ENCODE peak calls at places on chromosomes 6 and 20, in nine cellular contexts. P is SK-N-SH, R is bronchial epithelial cell, I is GM06990, C is BJ, F is lung, H is fibroblast of lung, L is dorsolateral prefrontal cortex, O is tibial nerve. N is an unnamed sample. For H3K27me3, the result is how much of the 10 kb centered on the place peaks cover.

GRCh38 chr6:106178900-106179299 is 92.8 kb downstream of the PRDM1 start:
- DNase-seq in H (no peak), F (no peak), I (no peak), O (no peak), L (no peak), R (no peak), C (no peak), P (no peak), N (no peak)

GRCh38 chr6:111745186-111745585 is 128.1 kb downstream of the FYN start:
- DNase-seq in F (no peak), O (no peak), L (no peak), P (no peak), I (no peak), C (no peak), H (no peak), R (no peak), N (no peak)

GRCh38 chr6:71349976-71350615 is 61.5 kb downstream of the OGFRL1 start:
- DNase-seq in O (peak), P (no peak), C (peak), F (no peak), I (no peak), H (peak), R (peak), L (no peak), N (no peak)

GRCh38 chr6:40274058-40274457 is 313.1 kb downstream of the LRFN2 start:
- DNase-seq in I (no peak), C (no peak), P (no peak), L (no peak), H (no peak), R (peak), F (no peak), O (no peak), N (no peak)

GRCh38 chr6:83031689-83032088 is 34.0 kb downstream of the UBE3D start:
- DNase-seq in H (no peak), C (no peak), P (no peak), O (no peak), I (no peak), L (no peak), F (no peak), R (no peak), N (no peak)

GRCh38 chr6:3455121-3455489 is 1.7 kb downstream of the SLC22A23 start:
- DNase-seq in C (no peak), P (no peak), F (no peak), L (peak), O (no peak), I (peak), H (no peak), R (peak), N (no peak)

GRCh38 chr6:129297592-129297991 is 412.4 kb downstream of the ARHGAP18 start:
- DNase-seq in I (no peak), H (no peak), F (no peak), P (no peak), O (no peak), L (no peak), C (no peak), R (no peak), N (no peak)

GRCh38 chr6:107292570-107293285 is 166.6 kb downstream of the PDSS2 start:
- DNase-seq in L (no peak), H (no peak), R (no peak), I (no peak), O (no peak), P (peak), F (no peak), C (no peak), N (no peak)

GRCh38 chr20:31788578-31788977 is 30.6 kb upstream of the MYLK2 start:
- DNase-seq in P (no peak), R (no peak), I (no peak), F (no peak), O (no peak), H (no peak), C (no peak), L (no peak), N (peak)

GRCh38 chr6:37146735-37147157 is 23.2 kb upstream of the PIM1 start:
- DNase-seq in H (no peak), O (no peak), R (no peak), P (no peak), F (no peak), I (no peak), L (no peak), C (no peak), N (no peak)

GRCh38 chr6:13760948-13761347 is 49.3 kb upstream of the RANBP9 start:
- DNase-seq in H (peak), O (peak), F (peak), L (no peak), I (no peak), P (no peak), C (peak), R (peak), N (no peak)

GRCh38 chr6:167547328-167547692 is 222.4 kb downstream of the TTLL2 start:
- DNase-seq in L (no peak), R (no peak), P (no peak), H (no peak), O (no peak), C (no peak), I (no peak), F (no peak), N (no peak)

GRCh38 chr6:113219783-113220182 is 637.4 kb upstream of the MARCKS start:
- DNase-seq in L (no peak), C (no peak), P (no peak), R (no peak), O (no peak), I (no peak), F (no peak), H (no peak), N (no peak)

GRCh38 chr6:106087548-106088325 is 1.6 kb downstream of the PRDM1 start:
- DNase-seq in F (no peak), O (peak), P (no peak), R (peak), L (no peak), H (peak), I (no peak), C (no peak), N (peak)

GRCh38 chr20:610130-611046 is at the start of gene TCF15:
- DNase-seq in P (peak), I (peak), H (no peak), R (no peak), L (no peak), C (no peak), F (no peak), O (no peak), N (peak)

GRCh38 chr6:167849846-167850459 is 23.2 kb downstream of the AFDN start:
- DNase-seq in O (no peak), P (no peak), I (no peak), L (no peak), H (no peak), C (no peak), R (peak), F (no peak), N (no peak)

GRCh38 chr6:79038061-79038460 is 40.0 kb downstream of the PHIP start:
- DNase-seq in F (no peak), R (no peak), H (no peak), L (no peak), I (no peak), O (no peak), P (no peak), C (no peak), N (no peak)

GRCh38 chr6:145116591-145117178 is 618.6 kb downstream of the EPM2A start:
- DNase-seq in H (no peak), O (no peak), C (no peak), I (no peak), R (peak), P (no peak), F (no peak), L (no peak), N (no peak)

GRCh38 chr6:143074670-143075318 is 14.1 kb downstream of the AIG1 start:
- DNase-seq in O (no peak), I (no peak), F (no peak), P (no peak), C (no peak), R (no peak), H (no peak), L (no peak), N (no peak)

GRCh38 chr6:81892911-81893310 is 140.4 kb upstream of the TENT5A start:
- DNase-seq in C (no peak), P (no peak), R (no peak), O (no peak), L (no peak), F (no peak), H (no peak), I (no peak), N (no peak)

GRCh38 chr6:85321926-85322325 is 128.0 kb upstream of the NT5E start:
- DNase-seq in I (no peak), C (no peak), R (no peak), L (no peak), F (no peak), O (no peak), H (no peak), P (no peak), N (no peak)

GRCh38 chr20:32344835-32345506 is 13.2 kb upstream of the ASXL1 start:
- DNase-seq in R (no peak), H (no peak), C (no peak), L (no peak), I (no peak), F (no peak), P (no peak), O (no peak), N (peak)

GRCh38 chr20:17589161-17589834 is 19.4 kb downstream of the DSTN start:
- DNase-seq in I (no peak), O (no peak), P (no peak), H (no peak), L (no peak), F (no peak), R (no peak), C (no peak), N (no peak)

GRCh38 chr6:41426888-41427641 is 91.7 kb downstream of the NCR2 start:
- DNase-seq in C (no peak), F (no peak), I (no peak), L (no peak), R (no peak), H (no peak), P (no peak), O (no peak), N (peak)

GRCh38 chr6:64254558-64254957 is 619.0 kb downstream of the PHF3 start:
- DNase-seq in L (no peak), R (peak), O (no peak), H (no peak), F (no peak), C (no peak), I (no peak), P (no peak), N (no peak)

GRCh38 chr20:51801220-51801991 is 915 bp downstream of the SALL4 start:
- DNase-seq in F (no peak), R (no peak), C (no peak), P (peak), L (no peak), O (no peak), I (no peak), H (peak), N (peak)

GRCh38 chr20:9573598-9573997 is 59.2 kb downstream of the LAMP5 start:
- DNase-seq in C (no peak), P (peak), H (no peak), I (peak), F (no peak), L (peak), R (no peak), O (no peak), N (no peak)

GRCh38 chr6:31734703-31735500 is 1.4 kb downstream of the CLIC1 start:
- DNase-seq in P (no peak), I (peak), R (peak), F (peak), O (peak), L (no peak), H (peak), C (no peak), N (peak)

GRCh38 chr6:4941782-4942672 is 61.8 kb downstream of the RPP40 start:
- DNase-seq in L (no peak), O (no peak), I (peak), F (peak), R (peak), H (peak), C (peak), P (no peak), N (no peak)

GRCh38 chr6:165692106-165692653 is 29.1 kb upstream of the PDE10A start:
- DNase-seq in L (no peak), F (no peak), P (no peak), O (no peak), C (no peak), H (no peak), I (no peak), R (no peak), N (no peak)

GRCh38 chr6:151847064-151847463 is 39.6 kb downstream of the ESR1 start:
- DNase-seq in R (peak), O (no peak), P (no peak), C (no peak), L (no peak), H (peak), F (no peak), I (no peak), N (no peak)

GRCh38 chr6:87514831-87515230 is 42.1 kb downstream of the SLC35A1 start:
- DNase-seq in H (no peak), C (no peak), R (no peak), F (no peak), P (no peak), L (no peak), I (no peak), O (no peak), N (no peak)

GRCh38 chr6:168089186-168090063 is 10.4 kb upstream of the FRMD1 start:
- DNase-seq in R (no peak), L (no peak), O (no peak), I (no peak), H (no peak), C (no peak), P (peak), F (no peak), N (peak)

DNA sequence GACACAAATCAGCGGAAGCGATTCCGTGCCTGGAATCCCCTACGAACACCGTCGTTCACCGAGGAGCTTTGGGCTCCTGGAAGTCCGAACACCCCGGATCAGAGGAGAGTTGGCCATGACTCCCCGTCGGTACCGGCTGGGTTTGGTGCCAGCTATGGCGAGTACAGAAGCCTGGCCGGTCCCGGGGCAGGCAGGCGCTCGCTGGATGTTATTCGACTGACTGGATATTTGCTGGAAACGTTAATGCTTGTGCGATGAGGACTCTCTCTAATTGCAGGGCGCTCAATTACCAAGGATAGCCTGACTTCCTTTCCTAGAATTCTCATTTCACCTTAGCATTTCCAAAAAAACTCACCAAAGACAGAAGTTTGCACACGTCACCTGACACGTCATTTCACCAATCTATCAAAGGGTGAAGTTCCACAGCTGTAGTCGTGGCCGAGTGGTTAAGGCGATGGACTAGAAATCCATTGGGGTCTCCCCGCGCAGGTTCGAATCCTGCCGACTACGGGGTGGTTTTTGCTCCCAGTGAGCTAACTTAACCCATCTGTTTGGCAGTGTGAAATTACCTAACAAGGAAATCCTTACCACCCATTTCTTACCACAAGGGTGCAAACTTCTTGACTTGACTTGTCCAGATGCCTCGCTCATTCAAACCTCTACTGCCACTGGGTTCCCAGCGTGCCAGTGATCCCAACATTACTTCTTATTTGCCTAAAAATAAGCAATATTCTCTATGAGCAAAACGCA is 22.7 kb upstream of the ZNF184 start:
- DNase-seq in C (no peak), O (peak), F (no peak), I (peak), P (peak), H (peak), R (peak), L (no peak), N (peak)
- H3K27me3 ChIP-seq in C (under half), O (under half), F (under half), I (under half), P (under half), H (under half), R (under half), L (under half), N (under half)

GRCh38 chr6:34068462-34069044 is 77.3 kb downstream of the GRM4 start:
- DNase-seq in L (no peak), I (no peak), C (no peak), O (no peak), H (no peak), P (no peak), F (no peak), R (no peak), N (peak)
- H3K27me3 ChIP-seq in L (under half), I (under half), C (under half), O (half or more), H (under half), P (under half), F (under half), R (under half), N (under half)

DNA sequence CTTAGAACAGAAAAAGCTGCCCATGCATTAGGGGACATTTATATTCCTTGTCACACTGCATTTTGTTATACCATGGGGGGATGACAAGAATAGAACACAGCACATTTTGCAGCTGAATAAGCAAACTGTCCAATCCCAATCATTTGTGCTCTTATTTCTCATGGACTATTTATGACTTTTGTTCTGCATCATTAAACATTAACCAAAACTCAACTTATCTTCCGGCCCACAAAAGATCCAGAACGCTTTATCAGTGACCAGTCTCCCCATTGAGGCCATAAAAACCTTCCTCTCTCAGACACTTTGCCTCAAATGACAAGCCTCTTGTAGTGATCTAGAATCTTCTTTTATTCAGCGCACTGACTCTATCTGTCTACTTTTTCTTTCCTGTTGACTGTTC is 28.4 kb upstream of the FOXQ1 start:
- DNase-seq in F (no peak), C (no peak), R (no peak), O (no peak), L (no peak), I (no peak), P (no peak), H (no peak), N (no peak)
- H3K27me3 ChIP-seq in F (under half), C (under half), R (under half), O (under half), L (under half), I (under half), P (under half), H (under half), N (under half)

GRCh38 chr6:47371875-47372255 is 62.2 kb upstream of the TNFRSF21 start:
- DNase-seq in I (no peak), P (no peak), R (no peak), O (no peak), L (no peak), H (no peak), F (no peak), C (no peak), N (no peak)
- H3K27me3 ChIP-seq in I (under half), P (under half), R (under half), O (under half), L (under half), H (under half), F (under half), C (under half), N (under half)

DNA sequence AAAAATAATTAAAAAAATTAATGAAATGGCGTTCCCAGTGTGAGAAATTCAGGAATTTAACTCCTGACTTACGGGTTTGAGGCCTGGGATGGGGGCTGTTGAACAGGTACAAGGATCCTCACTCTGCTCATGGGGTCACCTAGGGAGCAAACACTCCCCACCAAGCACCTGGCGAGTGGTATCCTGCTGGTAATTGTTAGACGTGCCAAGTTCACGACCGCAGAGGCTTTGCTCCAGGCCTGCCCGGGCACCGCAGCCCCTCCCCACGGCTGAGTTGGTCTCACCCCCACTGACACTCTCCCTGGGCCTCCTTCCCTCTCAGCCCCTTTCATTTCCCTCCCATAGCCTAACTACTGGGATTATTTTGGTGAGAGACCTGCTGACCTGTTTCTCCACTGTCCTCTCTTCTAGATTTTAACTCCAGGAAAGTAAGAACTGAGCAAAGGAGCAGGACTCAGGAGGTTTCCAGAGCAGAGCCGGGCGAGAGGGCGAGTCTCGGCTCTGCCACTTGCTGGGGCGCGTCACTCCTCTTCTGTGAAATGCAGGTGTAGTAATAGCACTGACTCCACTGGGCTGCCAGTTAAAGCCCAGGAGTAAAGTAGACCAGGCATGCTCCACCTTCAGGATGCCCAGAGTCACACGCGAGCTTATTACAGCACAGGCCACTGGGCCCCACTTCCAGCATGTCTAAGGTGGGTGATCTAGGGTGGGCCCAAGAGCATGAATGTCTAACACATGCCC is 22.8 kb downstream of the BMP7 start:
- DNase-seq in I (no peak), R (peak), L (no peak), O (no peak), H (no peak), C (no peak), P (no peak), F (no peak), N (peak)
- H3K27me3 ChIP-seq in I (under half), R (under half), L (under half), O (under half), H (under half), C (under half), P (under half), F (under half), N (under half)

GRCh38 chr6:56481957-56482356 is 160.7 kb downstream of the DST start:
- DNase-seq in H (no peak), R (no peak), P (no peak), I (no peak), F (no peak), L (no peak), C (no peak), O (no peak), N (no peak)

GRCh38 chr6:56483929-56484328 is 158.8 kb downstream of the DST start:
- DNase-seq in P (no peak), C (peak), R (peak), F (no peak), H (peak), I (no peak), O (no peak), L (no peak), N (no peak)

GRCh38 chr6:56480246-56480645 is 162.4 kb downstream of the DST start:
- DNase-seq in O (no peak), P (no peak), R (no peak), H (no peak), C (no peak), F (no peak), L (no peak), I (no peak), N (no peak)

GRCh38 chr6:56484669-56485068 is 158.0 kb downstream of the DST start:
- DNase-seq in L (no peak), F (no peak), C (peak), O (no peak), P (no peak), R (no peak), H (peak), I (no peak), N (no peak)

DNA sequence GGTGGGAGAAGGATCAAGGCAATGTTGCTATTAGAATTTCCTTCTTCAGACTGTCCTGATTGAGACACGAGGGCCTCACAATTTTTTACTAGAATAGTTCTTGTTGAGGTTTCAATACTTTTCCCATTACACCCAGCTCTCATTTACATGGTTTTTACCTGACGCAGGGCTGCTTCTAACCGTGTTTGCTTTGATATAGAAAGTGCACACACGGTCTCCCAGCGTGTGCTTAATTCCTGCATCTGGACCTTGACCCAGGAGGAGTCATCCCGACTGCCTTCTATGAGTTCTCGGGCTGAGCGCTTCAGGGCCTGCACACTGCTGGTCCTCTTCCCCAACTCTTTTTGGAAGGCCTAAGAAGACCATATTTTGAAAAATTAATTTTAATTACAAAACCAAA is 160.2 kb downstream of the DST start:
- DNase-seq in C (no peak), R (no peak), F (no peak), L (no peak), O (no peak), H (no peak), I (no peak), P (no peak), N (no peak)
- H3K27me3 ChIP-seq in C (under half), R (under half), F (under half), L (under half), O (under half), H (under half), I (under half), P (under half), N (under half)

GRCh38 chr6:43269273-43270007 is 26.2 kb downstream of the TTBK1 start:
- DNase-seq in C (no peak), F (no peak), R (no peak), I (no peak), P (no peak), H (no peak), O (no peak), L (no peak), N (peak)
- H3K27me3 ChIP-seq in C (under half), F (under half), R (under half), I (under half), P (under half), H (under half), O (under half), L (under half), N (half or more)